ENCODE peak calls at places on chromosomes 12 and 14, in five cellular contexts. H is left ventricle myocardium inferior, I is left lung, W is fibroblast of mammary gland, O is foreskin fibroblast. X is an unnamed sample.

GRCh38 chr14:94880805-94881204 is 110.9 kb upstream of the GSC start:
- DNase-seq in H (no peak), I (no peak), W (no peak), O (no peak), X (no peak)

GRCh38 chr12:98475565-98475908 is 39.9 kb upstream of the TMPO start:
- DNase-seq in H (no peak), I (no peak), W (no peak), O (no peak), X (no peak)

GRCh38 chr14:31718985-31719384 is 157.8 kb downstream of the NUBPL start:
- DNase-seq in H (no peak), I (no peak), W (no peak), O (no peak), X (no peak)

GRCh38 chr12:113136128-113136989 is 798 bp upstream of the RASAL1 start:
- DNase-seq in H (no peak), I (no peak), W (no peak), O (no peak), X (peak)

GRCh38 chr12:45192041-45192695 is 23.7 kb upstream of the ANO6 start:
- DNase-seq in H (no peak), I (no peak), W (peak), O (peak), X (no peak)

GRCh38 chr14:50320279-50320678 is 8.2 kb downstream of the DMAC2L start:
- DNase-seq in H (no peak), I (no peak), W (peak), O (peak), X (no peak)

GRCh38 chr12:112978163-112979081 is at the start of gene OAS2:
- DNase-seq in H (peak), I (peak), W (peak), O (peak), X (peak)

GRCh38 chr12:11014234-11014633 is 8.2 kb downstream of the TAS2R19 start:
- DNase-seq in H (no peak), I (no peak), W (peak), O (peak), X (no peak)

GRCh38 chr12:15788266-15789214 is 648 bp downstream of the EPS8 start:
- DNase-seq in H (peak), I (peak), W (peak), O (peak), X (no peak)

GRCh38 chr12:64099430-64099829 is 122.7 kb downstream of the KICS2 start:
- DNase-seq in H (peak), I (no peak), W (peak), O (peak), X (no peak)

GRCh38 chr14:44898547-44898946 is 63.2 kb downstream of the KLHL28 start:
- DNase-seq in H (no peak), I (no peak), W (peak), O (peak), X (no peak)

GRCh38 chr12:105083041-105083440 is 1.2 kb downstream of the ALDH1L2 start:
- DNase-seq in H (no peak), I (no peak), W (peak), O (peak), X (no peak)

GRCh38 chr12:33634544-33634943 is 194.9 kb upstream of the SYT10 start:
- DNase-seq in H (no peak), I (no peak), W (no peak), O (no peak), X (no peak)
- TF ChIP-seq CTCF in H (no peak), I (no peak), W (no peak), O (no peak), X (no peak)

GRCh38 chr12:40963761-40964160 is 224.4 kb upstream of the PDZRN4 start:
- DNase-seq in H (no peak), I (no peak), W (no peak), O (no peak), X (no peak)
- TF ChIP-seq CTCF in H (no peak), I (no peak), W (no peak), O (no peak), X (no peak)

GRCh38 chr14:51828017-51828797 is 32.2 kb upstream of the GNG2 start:
- DNase-seq in H (peak), I (peak), W (peak), O (peak), X (peak)
- TF ChIP-seq CTCF in H (no peak), I (no peak), W (no peak), O (no peak), X (no peak)

DNA sequence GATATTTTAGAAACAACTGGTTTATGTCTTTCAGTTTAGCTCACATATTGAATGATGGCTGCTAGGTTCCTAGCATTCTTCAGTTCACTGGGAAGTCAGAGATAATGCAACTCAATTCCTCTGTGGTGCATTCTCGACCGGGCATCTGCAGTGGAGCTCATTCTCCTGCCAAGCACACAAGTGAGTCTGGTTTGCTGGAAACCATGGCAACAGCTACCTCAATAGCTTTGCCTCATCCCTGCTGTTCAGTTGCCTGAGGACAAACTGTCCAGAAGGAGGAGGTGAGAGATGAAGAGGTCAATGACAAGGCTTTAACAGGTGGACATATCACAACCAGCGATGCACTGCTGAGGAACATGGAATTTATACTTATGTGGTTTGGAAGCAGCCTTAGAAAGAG is 816.9 kb downstream of the AACS start:
- DNase-seq in H (no peak), I (no peak), W (no peak), O (no peak), X (no peak)
- TF ChIP-seq CTCF in H (no peak), I (no peak), W (no peak), O (no peak), X (no peak)

GRCh38 chr12:31989571-31989970 is 30.4 kb downstream of the RESF1 start:
- DNase-seq in H (no peak), I (no peak), W (no peak), O (no peak), X (no peak)
- TF ChIP-seq CTCF in H (no peak), I (no peak), W (no peak), O (no peak), X (no peak)

GRCh38 chr12:69563166-69563762 is 22.0 kb upstream of the CCT2 start:
- DNase-seq in H (no peak), I (no peak), W (no peak), O (no peak), X (no peak)
- TF ChIP-seq CTCF in H (no peak), I (no peak), W (no peak), O (no peak), X (no peak)

DNA sequence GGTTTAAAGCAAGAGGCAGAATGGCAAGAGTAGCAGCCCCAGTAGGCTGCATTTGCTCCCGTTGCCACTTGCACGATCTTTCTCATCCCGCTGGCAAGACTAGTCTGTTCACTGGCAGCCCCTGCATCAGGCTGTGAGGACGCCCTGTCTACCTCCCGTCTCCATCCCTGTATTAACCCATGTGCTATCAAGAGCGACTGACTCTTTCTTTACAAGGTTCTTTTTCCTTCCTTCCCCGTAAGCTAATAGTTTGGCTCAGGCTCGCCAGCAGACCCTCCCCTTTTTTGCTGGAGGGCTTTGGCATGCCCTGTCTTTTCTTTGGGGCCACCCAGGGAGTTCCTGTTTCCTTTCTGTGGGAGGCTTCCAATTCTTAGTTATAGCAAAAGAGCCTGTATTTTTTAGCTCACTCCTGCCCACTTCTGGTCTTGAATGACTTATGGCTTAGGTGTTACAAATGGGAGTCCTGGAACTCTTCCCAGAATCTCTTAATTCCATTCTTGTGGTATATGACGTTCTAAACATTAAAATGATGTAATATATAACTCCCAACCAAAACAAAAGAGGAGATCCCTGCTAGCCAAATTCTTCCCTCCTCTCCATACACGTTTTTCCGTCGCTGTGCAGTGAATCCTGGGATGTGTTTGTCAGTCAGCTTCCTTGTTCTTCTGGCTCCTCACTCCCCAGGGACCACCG is 149.0 kb downstream of the PRKCH start:
- DNase-seq in H (peak), I (no peak), W (peak), O (peak), X (no peak)
- TF ChIP-seq CTCF in H (peak), I (no peak), W (peak), O (peak), X (no peak)

DNA sequence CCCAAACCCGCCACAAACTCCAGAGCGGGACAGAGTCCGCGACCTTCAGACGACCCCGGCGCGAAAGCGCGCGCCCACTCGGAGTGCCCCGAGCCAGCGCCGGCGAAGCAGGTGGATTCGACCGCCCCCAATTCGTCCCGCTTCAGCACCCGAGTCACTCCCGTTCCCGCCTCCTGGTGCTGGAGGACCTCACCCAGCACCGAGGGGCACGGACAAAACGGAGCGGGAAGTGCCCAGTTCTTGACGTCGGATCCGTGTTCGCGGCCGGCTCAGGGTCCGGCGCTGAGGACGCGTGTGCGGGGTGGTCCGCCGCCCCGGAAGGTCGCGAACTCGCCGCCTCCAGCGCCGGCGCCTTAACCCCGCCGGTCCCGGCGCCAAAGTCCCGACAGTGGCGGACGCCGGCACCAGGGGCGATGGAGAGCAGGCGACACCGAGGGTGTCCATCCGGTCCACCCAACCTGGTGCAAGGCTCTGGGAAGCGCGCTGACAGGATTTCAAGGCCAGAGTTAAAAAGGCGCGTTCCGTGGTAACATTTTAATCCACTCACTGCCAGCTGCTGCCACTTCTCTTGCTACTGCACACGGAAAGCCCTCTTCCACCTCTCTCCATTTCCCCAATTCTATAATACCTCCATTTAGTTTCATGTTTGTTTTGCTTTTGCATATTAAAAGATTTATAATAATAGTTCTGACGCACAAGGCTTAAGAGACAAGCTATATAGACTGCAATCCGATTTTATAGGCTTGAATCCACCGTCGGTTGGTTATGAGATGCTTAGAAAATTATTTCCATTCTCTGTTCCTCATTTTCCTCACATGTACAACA is 240.0 kb upstream of the CPNE8 start:
- DNase-seq in H (peak), I (peak), W (peak), O (no peak), X (no peak)
- TF ChIP-seq CTCF in H (peak), I (peak), W (peak), O (peak), X (no peak)

GRCh38 chr12:91273542-91273941 is 90.9 kb upstream of the DCN start:
- DNase-seq in H (no peak), I (no peak), W (peak), O (no peak), X (no peak)
- TF ChIP-seq CTCF in H (no peak), I (no peak), W (no peak), O (no peak), X (no peak)